ENCODE peak calls at places on chromosomes 4 and X, in seven cellular contexts. O, Z, P, B, J, K and U are unnamed samples.

GRCh38 chr4:128347930-128348660 is 60.5 kb upstream of the PGRMC2 start:
- DNase-seq in O (peak), Z (no peak), P (no peak), B (no peak), J (no peak), K (no peak), U (no peak)

GRCh38 chr4:53744446-53745160 is 153.3 kb upstream of the LNX1 start:
- DNase-seq in O (no peak), Z (peak), P (no peak), B (peak), J (no peak), K (no peak), U (peak)

GRCh38 chr4:120919358-120919757 is 3.2 kb downstream of the PRDM5 start:
- DNase-seq in O (no peak), Z (no peak), P (no peak), B (no peak), J (no peak), K (no peak), U (no peak)

GRCh38 chr4:53313510-53313909 is 52.4 kb downstream of the SCFD2 start:
- DNase-seq in O (no peak), Z (peak), P (peak), B (peak), J (no peak), K (no peak), U (peak)

GRCh38 chr4:26288308-26288982 is 32.4 kb upstream of the RBPJ start:
- DNase-seq in O (peak), Z (no peak), P (no peak), B (no peak), J (no peak), K (no peak), U (no peak)

GRCh38 chrX:139828037-139828436 is 104.8 kb downstream of the ATP11C start:
- DNase-seq in O (no peak), Z (no peak), P (no peak), B (no peak), J (no peak), K (no peak), U (no peak)

GRCh38 chr4:174663254-174663653 is 141.0 kb upstream of the HPGD start:
- DNase-seq in O (peak), Z (no peak), P (no peak), B (no peak), J (no peak), K (no peak), U (no peak)

GRCh38 chrX:67732864-67733263 is 189.0 kb downstream of the AR start:
- DNase-seq in O (no peak), Z (no peak), P (no peak), B (no peak), J (no peak), K (no peak), U (no peak)

GRCh38 chrX:49067285-49068120 is 6.3 kb downstream of the PRAF2 start:
- DNase-seq in O (no peak), Z (no peak), P (no peak), B (no peak), J (no peak), K (no peak), U (no peak)

GRCh38 chrX:56248492-56248891 is 16.3 kb downstream of the KLF8 start:
- DNase-seq in O (peak), Z (peak), P (no peak), B (no peak), J (peak), K (no peak), U (peak)

GRCh38 chrX:115357316-115357715 is 67.8 kb downstream of the LUZP4 start:
- DNase-seq in O (no peak), Z (no peak), P (no peak), B (no peak), J (no peak), K (no peak), U (no peak)

GRCh38 chr4:31052519-31052918 is 332.4 kb downstream of the PCDH7 start:
- DNase-seq in O (no peak), Z (no peak), P (no peak), B (no peak), J (no peak), K (no peak), U (no peak)

GRCh38 chr4:102823897-102824296 is 3.5 kb downstream of the UBE2D3 start:
- DNase-seq in O (peak), Z (no peak), P (no peak), B (no peak), J (no peak), K (no peak), U (no peak)

GRCh38 chr4:171644430-171645057 is 168.7 kb upstream of the GALNTL6 start:
- DNase-seq in O (no peak), Z (no peak), P (no peak), B (no peak), J (no peak), K (no peak), U (no peak)

GRCh38 chrX:19195243-19195610 is 73.0 kb upstream of the ADGRG2 start:
- DNase-seq in O (no peak), Z (no peak), P (no peak), B (no peak), J (no peak), K (no peak), U (no peak)

GRCh38 chr4:156771171-156771837 is 200.3 kb downstream of the PDGFC start:
- DNase-seq in O (peak), Z (no peak), P (no peak), B (no peak), J (no peak), K (no peak), U (no peak)

GRCh38 chr4:93897559-93897958 is 69.0 kb downstream of the ATOH1 start:
- DNase-seq in O (no peak), Z (no peak), P (peak), B (no peak), J (no peak), K (no peak), U (peak)

GRCh38 chr4:47471591-47471990 is 8.1 kb upstream of the COMMD8 start:
- DNase-seq in O (no peak), Z (peak), P (no peak), B (no peak), J (no peak), K (no peak), U (no peak)

GRCh38 chr4:56701644-56702043 is 20.5 kb upstream of the HOPX start:
- DNase-seq in O (no peak), Z (no peak), P (no peak), B (no peak), J (no peak), K (no peak), U (no peak)

GRCh38 chr4:11468901-11469300 is 40.2 kb upstream of the HS3ST1 start:
- DNase-seq in O (no peak), Z (no peak), P (no peak), B (no peak), J (no peak), K (no peak), U (no peak)

GRCh38 chrX:113644426-113644825 is 803.8 kb upstream of the AMOT start:
- DNase-seq in O (peak), Z (no peak), P (no peak), B (no peak), J (no peak), K (no peak), U (no peak)

GRCh38 chrX:24694825-24695224 is 1.1 kb downstream of the POLA1 start:
- DNase-seq in O (no peak), Z (no peak), P (no peak), B (no peak), J (no peak), K (no peak), U (no peak)

GRCh38 chr4:95548738-95549245 is at the start of gene UNC5C:
- DNase-seq in O (peak), Z (no peak), P (no peak), B (no peak), J (peak), K (no peak), U (peak)

GRCh38 chrX:48919947-48920712 is 1.3 kb upstream of the PIM2 start:
- DNase-seq in O (no peak), Z (no peak), P (no peak), B (no peak), J (no peak), K (no peak), U (no peak)

GRCh38 chr4:25427871-25428270 is 50.8 kb downstream of the ANAPC4 start:
- DNase-seq in O (no peak), Z (no peak), P (no peak), B (no peak), J (no peak), K (no peak), U (no peak)

GRCh38 chr4:6776920-6777635 is 5.4 kb upstream of the KIAA0232 start:
- DNase-seq in O (no peak), Z (no peak), P (no peak), B (no peak), J (no peak), K (no peak), U (no peak)

GRCh38 chr4:60582167-60582566 is 618.0 kb upstream of the ADGRL3 start:
- DNase-seq in O (no peak), Z (no peak), P (no peak), B (no peak), J (no peak), K (no peak), U (peak)

GRCh38 chr4:174996079-174996478 is 77.9 kb downstream of the ADAM29 start:
- DNase-seq in O (no peak), Z (no peak), P (no peak), B (no peak), J (no peak), K (no peak), U (no peak)

GRCh38 chrX:51316271-51316670 is 16.4 kb upstream of the NUDT10 start:
- DNase-seq in O (no peak), Z (no peak), P (no peak), B (no peak), J (no peak), K (no peak), U (no peak)

GRCh38 chr4:186719925-186720694 is 3.5 kb downstream of the FAT1 start:
- DNase-seq in O (no peak), Z (no peak), P (no peak), B (no peak), J (no peak), K (no peak), U (peak)

GRCh38 chrX:130100180-130100579 is 10.1 kb downstream of the ELF4 start:
- DNase-seq in O (peak), Z (no peak), P (no peak), B (no peak), J (peak), K (no peak), U (no peak)

GRCh38 chr4:112142152-112142551 is 3.1 kb upstream of the FAM241A start:
- DNase-seq in O (no peak), Z (no peak), P (no peak), B (no peak), J (no peak), K (no peak), U (no peak)